ENCODE peak calls at places on chromosome 1, in nine cellular contexts. X is nephron progenitor cell, E is GM20000, R is endodermal cell, W is A549, G is H9, K is upper lobe of right lung, M is mesothelial cell of epicardium, A is tibial nerve. T is an unnamed sample.

GRCh38 chr1:21435646-21436487 is 4.1 kb upstream of the NBPF3 start:
- DNase-seq in K (no peak), X (no peak), G (no peak), E (no peak), M (no peak), R (no peak), A (no peak), W (no peak), T (no peak)

GRCh38 chr1:221392453-221392852 is 349.4 kb downstream of the DUSP10 start:
- DNase-seq in A (peak; percentile 23), E (no peak), R (no peak), M (no peak), G (no peak), K (no peak), X (no peak), W (no peak), T (no peak)

GRCh38 chr1:228963795-228964177 is 228.5 kb downstream of the RHOU start:
- DNase-seq in M (no peak), X (no peak), R (peak; percentile 20), E (no peak), G (no peak), A (no peak), W (no peak), K (no peak), T (no peak)

GRCh38 chr1:227894831-227895451 is 52.8 kb downstream of the WNT9A start:
- DNase-seq in G (peak; percentile 16), M (peak; percentile 29), X (no peak), R (peak; percentile 39), W (no peak), A (peak; percentile 4), K (no peak), E (no peak), T (no peak)

GRCh38 chr1:222798111-222798510 is 16.7 kb upstream of the DISP1 start:
- DNase-seq in W (peak; percentile 20), G (no peak), R (no peak), K (no peak), E (no peak), M (no peak), X (no peak), A (no peak), T (no peak)

GRCh38 chr1:227006397-227006796 is 66.3 kb downstream of the COQ8A start:
- DNase-seq in R (no peak), K (no peak), X (no peak), A (no peak), W (no peak), E (no peak), G (no peak), M (no peak), T (no peak)

GRCh38 chr1:224407546-224408293 is 26.9 kb downstream of the WDR26 start:
- DNase-seq in E (no peak), R (no peak), G (no peak), K (no peak), X (no peak), W (no peak), A (no peak), M (no peak), T (no peak)

GRCh38 chr1:109509176-109510134 is at the start of gene AMIGO1:
- DNase-seq in A (no peak), X (peak; percentile 86), K (peak; percentile 88), W (peak; percentile 9), M (peak; percentile 77), G (peak; percentile 72), E (peak; percentile 85), R (peak; percentile 85), T (peak; percentile 75)

GRCh38 chr1:166193057-166193456 is 26.3 kb upstream of the FAM78B start:
- DNase-seq in W (no peak), X (no peak), G (no peak), M (no peak), K (no peak), A (no peak), E (no peak), R (no peak), T (no peak)

GRCh38 chr1:26758358-26758757 is 29.4 kb upstream of the PIGV start:
- DNase-seq in K (no peak), M (no peak), W (no peak), A (no peak), E (no peak), R (no peak), X (no peak), G (no peak), T (no peak)

GRCh38 chr1:39981957-39982356 is 27.0 kb downstream of the MFSD2A start:
- DNase-seq in W (peak; percentile 26), K (peak; percentile 15), A (no peak), R (peak; percentile 58), E (no peak), X (no peak), G (peak; percentile 39), M (no peak), T (no peak)

GRCh38 chr1:39081266-39082139 is 55.4 kb downstream of the NDUFS5 start:
- DNase-seq in K (peak; percentile 72), W (no peak), A (no peak), R (no peak), E (peak; percentile 69), M (peak; percentile 55), X (peak; percentile 73), G (no peak), T (no peak)

GRCh38 chr1:53025034-53025777 is 36.8 kb upstream of the PODN start:
- DNase-seq in K (no peak), R (no peak), G (no peak), X (peak; percentile 39), W (peak; percentile 19), A (peak; percentile 34), M (no peak), E (no peak), T (no peak)

GRCh38 chr1:229068266-229069043 is 202.5 kb upstream of the RAB4A start:
- DNase-seq in K (no peak), W (peak; percentile 12), A (no peak), G (no peak), M (no peak), X (no peak), R (no peak), E (no peak), T (peak; percentile 2)

DNA sequence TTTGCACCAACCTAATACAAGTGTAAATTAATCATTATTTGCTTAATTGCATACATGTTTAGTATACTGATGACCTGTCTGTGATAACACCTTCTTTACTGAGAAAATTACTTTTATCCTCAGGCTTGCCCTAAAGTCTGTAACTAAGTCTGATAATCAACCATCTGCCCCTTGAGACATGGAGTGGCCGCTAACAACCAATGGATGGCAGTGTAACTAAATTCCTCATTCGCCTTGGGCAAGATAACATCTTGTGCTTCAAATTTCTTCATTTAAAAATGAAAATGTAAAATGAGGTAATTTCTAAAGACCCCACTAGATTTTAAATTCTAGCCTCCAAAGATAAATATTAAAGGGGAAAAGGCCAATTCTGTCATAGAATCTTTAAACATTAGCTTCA is 85.1 kb downstream of the ENAH start:
- DNase-seq in X (no peak), R (no peak), A (no peak), M (no peak), W (peak; percentile 39), K (no peak), G (no peak), E (no peak), T (no peak)
- TF ChIP-seq CTCF in X (peak; percentile 9), R (peak; percentile 65), A (no peak), M (peak; percentile 20), W (peak; percentile 14), K (peak; percentile 16), G (peak; percentile 57), E (no peak), T (no peak)

DNA sequence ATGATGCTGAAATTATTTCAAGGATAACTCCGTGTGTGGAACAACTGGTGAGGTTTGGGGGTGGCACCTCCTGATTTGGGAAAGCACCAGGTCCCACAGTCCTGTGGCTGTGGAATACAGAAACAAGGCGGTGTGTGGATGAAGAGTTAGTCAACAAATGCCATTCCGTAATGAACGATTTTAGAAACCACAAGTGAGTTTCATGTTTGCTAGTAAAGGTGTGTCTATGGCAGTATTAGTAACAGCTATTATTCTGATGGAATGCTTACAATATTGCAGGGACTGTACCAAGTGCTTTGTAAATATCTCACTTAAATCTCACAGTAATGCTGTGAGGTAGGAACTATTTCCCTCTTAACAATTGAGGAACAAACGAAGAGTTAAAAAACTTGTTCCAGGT is 53.8 kb downstream of the B3GALNT2 start:
- DNase-seq in M (no peak), R (no peak), E (no peak), K (no peak), X (no peak), W (no peak), G (no peak), A (no peak), T (no peak)
- TF ChIP-seq CTCF in M (no peak), R (no peak), E (no peak), K (no peak), X (no peak), W (no peak), G (no peak), A (no peak), T (no peak)

GRCh38 chr1:17982197-17982596 is 125.4 kb upstream of the IGSF21 start:
- DNase-seq in G (no peak), X (no peak), M (no peak), E (no peak), K (no peak), W (no peak), A (no peak), R (no peak), T (no peak)

GRCh38 chr1:17990401-17990800 is 117.2 kb upstream of the IGSF21 start:
- DNase-seq in R (no peak), K (no peak), A (no peak), W (no peak), G (no peak), M (no peak), E (no peak), X (no peak), T (no peak)

GRCh38 chr1:17979815-17980214 is 127.8 kb upstream of the IGSF21 start:
- DNase-seq in K (no peak), G (peak; percentile 42), E (no peak), R (peak; percentile 60), M (no peak), X (no peak), A (no peak), W (no peak), T (no peak)

DNA sequence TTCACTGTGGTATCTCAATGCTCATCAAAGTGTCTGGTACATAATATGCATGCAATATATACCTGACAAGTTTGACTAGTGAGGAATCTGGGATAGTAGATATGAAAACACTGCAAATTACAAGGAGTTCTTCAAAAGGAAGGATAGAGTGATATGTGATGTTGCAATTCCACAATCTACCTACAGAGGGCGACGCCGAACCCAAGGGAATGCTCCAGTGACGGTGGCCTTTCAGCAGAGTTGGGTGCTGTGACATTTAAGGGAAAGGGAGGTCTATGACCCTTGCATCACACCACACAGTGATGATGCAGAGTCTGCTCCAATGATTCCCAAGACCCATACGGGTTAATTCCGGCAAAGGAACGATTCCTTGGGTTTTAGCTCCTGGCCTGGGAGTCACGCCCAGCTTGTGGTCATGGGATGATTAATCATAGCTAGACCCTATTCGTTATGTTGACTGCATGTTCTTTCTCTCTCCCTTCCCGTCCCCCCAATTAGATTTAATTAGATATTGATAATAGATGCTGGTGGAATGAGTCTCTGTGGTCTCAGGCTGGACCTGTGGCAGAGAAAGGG is 123.0 kb upstream of the IGSF21 start:
- DNase-seq in E (peak; percentile 23), R (peak; percentile 87), G (peak; percentile 51), A (peak; percentile 21), K (peak; percentile 33), X (peak; percentile 64), W (peak; percentile 16), M (no peak), T (peak; percentile 36)
- TF ChIP-seq CTCF in E (peak; percentile 37), R (peak; percentile 93), G (peak; percentile 90), A (no peak), K (peak; percentile 55), X (peak; percentile 84), W (peak; percentile 29), M (peak; percentile 70), T (peak; percentile 40)

GRCh38 chr1:94463765-94464330 is 45.7 kb downstream of the ABCD3 start:
- DNase-seq in R (peak; percentile 46), X (no peak), A (no peak), W (peak; percentile 66), K (no peak), G (no peak), E (peak; percentile 23), M (no peak), T (peak; percentile 22)
- TF ChIP-seq CTCF in R (peak; percentile 79), X (no peak), A (peak; percentile 65), W (peak; percentile 81), K (peak; percentile 48), G (peak; percentile 66), E (peak; percentile 32), M (no peak), T (peak; percentile 60)